ENCODE peak calls at places on chromosomes 16 and 17, in six cellular contexts. R, Q, V, F, H and U are unnamed samples.

GRCh38 chr17:51161541-51161940 is 4.7 kb upstream of the NME2 start:
- DNase-seq in R (no peak), Q (no peak), V (no peak), F (no peak), H (no peak), U (no peak)

GRCh38 chr17:27535178-27535928 is 79.1 kb downstream of the KSR1 start:
- DNase-seq in R (no peak), Q (no peak), V (peak; percentile 58), F (no peak), H (no peak), U (no peak)

GRCh38 chr17:57923182-57923872 is 31.9 kb downstream of the CUEDC1 start:
- DNase-seq in R (no peak), Q (no peak), V (no peak), F (no peak), H (no peak), U (no peak)

GRCh38 chr17:66777689-66778225 is 57.2 kb upstream of the CACNG5 start:
- DNase-seq in R (no peak), Q (no peak), V (no peak), F (peak; percentile 60), H (no peak), U (no peak)

GRCh38 chr16:85863384-85863774 is 35.6 kb upstream of the IRF8 start:
- DNase-seq in R (no peak), Q (no peak), V (no peak), F (no peak), H (no peak), U (no peak)

GRCh38 chr16:83015871-83016270 is 389.1 kb downstream of the CDH13 start:
- DNase-seq in R (no peak), Q (no peak), V (no peak), F (no peak), H (no peak), U (no peak)

GRCh38 chr16:878071-878784 is 77.7 kb upstream of the GNG13 start:
- DNase-seq in R (no peak), Q (no peak), V (no peak), F (no peak), H (no peak), U (no peak)

GRCh38 chr17:29495011-29495410 is 71.8 kb downstream of the ABHD15 start:
- DNase-seq in R (no peak), Q (no peak), V (no peak), F (no peak), H (no peak), U (no peak)

GRCh38 chr17:8359769-8360168 is 16.7 kb downstream of the KRABD2 start:
- DNase-seq in R (no peak), Q (no peak), V (no peak), F (no peak), H (no peak), U (no peak)

GRCh38 chr16:86379505-86379846 is 130.9 kb upstream of the FOXF1 start:
- DNase-seq in R (no peak), Q (no peak), V (no peak), F (no peak), H (no peak), U (no peak)